ENCODE peak calls at places on chromosomes 16 and 17, in five cellular contexts. F is SK-N-SH, E is HCT116, N is neural progenitor cell, D is GM23248. O is an unnamed sample.

GRCh38 chr17:66988069-66988798 is 23.7 kb downstream of the CACNG4 start:
- DNase-seq in F (peak), E (no peak), N (peak), D (no peak), O (no peak)

GRCh38 chr17:60110586-60110985 is 31.9 kb upstream of the HEATR6 start:
- DNase-seq in F (no peak), E (no peak), N (no peak), D (no peak), O (no peak)

GRCh38 chr17:65987988-65988387 is 203.9 kb downstream of the CEP112 start:
- DNase-seq in F (no peak), E (peak), N (peak), D (peak), O (peak)

GRCh38 chr17:17503566-17504130 is 7.5 kb upstream of the RASD1 start:
- DNase-seq in F (no peak), E (no peak), N (no peak), D (no peak), O (no peak)

GRCh38 chr16:57266531-57267268 is 17.8 kb downstream of the PLLP start:
- DNase-seq in F (peak), E (no peak), N (no peak), D (no peak), O (no peak)

GRCh38 chr17:50871369-50871768 is 5.2 kb upstream of the TOB1 start:
- DNase-seq in F (no peak), E (no peak), N (no peak), D (no peak), O (no peak)

GRCh38 chr17:82384730-82385429 is 13.3 kb downstream of the UTS2R start:
- DNase-seq in F (peak), E (no peak), N (no peak), D (peak), O (peak)

GRCh38 chr17:47742319-47743181 is 9.5 kb downstream of the TBX21 start:
- DNase-seq in F (peak), E (no peak), N (peak), D (no peak), O (peak)

GRCh38 chr16:50396770-50397525 is 28.2 kb upstream of the BRD7 start:
- DNase-seq in F (no peak), E (peak), N (no peak), D (peak), O (peak)

GRCh38 chr17:57541472-57542394 is 203.4 kb downstream of the CCDC182 start:
- DNase-seq in F (peak), E (peak), N (no peak), D (no peak), O (no peak)

GRCh38 chr17:53971361-53971760 is 148.6 kb downstream of the KIF2B start:
- DNase-seq in F (no peak), E (no peak), N (no peak), D (no peak), O (no peak)

GRCh38 chr17:63698886-63699637 is 863 bp downstream of the LIMD2 start:
- DNase-seq in F (no peak), E (no peak), N (peak), D (peak), O (peak)

GRCh38 chr16:55501549-55502322 is 7.1 kb upstream of the LPCAT2 start:
- DNase-seq in F (peak), E (no peak), N (peak), D (peak), O (peak)

GRCh38 chr16:56068816-56069215 is 122.5 kb upstream of the GNAO1 start:
- DNase-seq in F (no peak), E (no peak), N (no peak), D (no peak), O (no peak)

GRCh38 chr17:28701987-28702751 is 9.5 kb downstream of the PROCA1 start:
- DNase-seq in F (no peak), E (no peak), N (no peak), D (no peak), O (no peak)

DNA sequence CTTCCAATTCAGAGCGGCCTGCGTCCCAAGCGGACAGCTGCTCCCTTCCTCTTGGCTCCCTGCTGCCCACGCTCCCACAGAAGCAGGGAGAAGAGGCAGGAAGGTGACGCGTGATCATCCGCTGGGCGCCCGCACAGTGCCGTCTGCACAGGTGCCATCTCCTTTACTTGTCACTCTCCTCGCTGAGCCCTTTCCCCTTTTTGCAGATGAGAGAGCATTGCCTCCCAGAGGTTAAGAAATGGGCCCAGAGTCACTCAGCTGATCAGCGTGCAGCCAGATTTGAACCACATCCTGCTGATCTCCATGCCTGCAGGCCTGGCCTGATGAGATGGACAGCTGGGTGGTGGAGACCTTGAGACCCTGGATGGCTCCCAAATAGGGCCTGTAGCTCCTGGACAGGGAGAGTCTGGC is 299.8 kb downstream of the SEC14L1 start:
- DNase-seq in F (no peak), E (no peak), N (no peak), D (no peak), O (no peak)
- H3K9ac ChIP-seq in F (no peak), E (no peak), N (no peak), D (no peak), O (no peak)

DNA sequence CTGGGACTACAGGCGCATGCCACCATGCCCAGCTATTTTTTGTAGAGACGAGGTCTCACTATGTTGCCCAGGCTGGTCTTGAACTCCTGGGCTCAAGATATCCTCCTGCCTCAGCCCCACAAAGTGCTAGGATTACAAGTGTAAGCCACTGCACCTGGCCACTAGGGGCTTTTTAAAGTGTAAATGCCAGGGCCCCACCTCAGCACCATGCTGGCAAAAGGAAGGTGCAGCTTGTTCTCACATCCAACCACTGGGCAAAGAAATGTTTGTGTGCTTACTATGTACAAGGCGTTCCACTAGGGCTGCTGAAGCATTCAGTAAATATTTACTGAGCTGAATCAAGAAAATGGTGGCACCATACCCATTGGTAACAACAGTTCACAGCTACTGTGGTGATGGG is 22.6 kb downstream of the COG1 start:
- DNase-seq in F (no peak), E (no peak), N (no peak), D (no peak), O (peak)
- TF ChIP-seq EZH2phosphoT487 in F (no peak), E (no peak), N (no peak), D (no peak), O (no peak)

GRCh38 chr16:87945351-87946042 is 5.7 kb upstream of the BANP start:
- DNase-seq in F (peak), E (peak), N (peak), D (peak), O (peak)
- H3K9ac ChIP-seq in F (no peak), E (peak), N (no peak), D (no peak), O (peak)

GRCh38 chr17:5545051-5545987 is 39.0 kb downstream of the NLRP1 start:
- DNase-seq in F (no peak), E (no peak), N (no peak), D (peak), O (peak)
- TF ChIP-seq EZH2phosphoT487 in F (no peak), E (no peak), N (no peak), D (no peak), O (no peak)

GRCh38 chr17:4987767-4988083 is 250 bp upstream of the CAMTA2 start:
- DNase-seq in F (no peak), E (no peak), N (no peak), D (peak), O (no peak)

GRCh38 chr17:4994081-4994595 is 3.2 kb downstream of the INCA1 start:
- DNase-seq in F (no peak), E (no peak), N (no peak), D (no peak), O (no peak)

GRCh38 chr17:4986951-4987766 is at the start of gene CAMTA2:
- DNase-seq in F (peak), E (peak), N (peak), D (peak), O (peak)

GRCh38 chr17:4986403-4986802 is 1.1 kb downstream of the CAMTA2 start:
- DNase-seq in F (no peak), E (no peak), N (no peak), D (peak), O (no peak)

DNA sequence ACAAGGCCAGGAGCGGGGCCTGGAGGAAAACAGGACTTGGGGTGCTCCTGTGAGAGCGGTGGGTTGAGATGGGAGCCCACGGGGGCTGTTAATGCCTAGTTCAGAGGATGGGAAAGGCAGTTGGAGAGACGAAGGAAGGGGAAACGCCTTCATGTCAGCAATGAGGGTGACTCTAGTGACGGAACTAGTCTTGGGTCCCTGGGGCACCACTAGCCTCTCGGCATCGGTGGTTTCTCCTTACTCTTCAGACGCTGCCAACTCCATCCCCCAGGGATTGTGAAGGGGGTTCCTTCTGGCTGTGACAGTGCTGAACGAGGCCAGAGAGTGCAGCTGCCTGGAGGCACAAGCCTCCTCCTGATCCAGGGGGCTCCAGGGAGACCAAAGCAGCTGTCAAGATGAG is 693 bp upstream of the CAMTA2 start:
- DNase-seq in F (no peak), E (no peak), N (no peak), D (peak), O (no peak)
- H3K9ac ChIP-seq in F (peak), E (peak), N (peak), D (peak), O (peak)

DNA sequence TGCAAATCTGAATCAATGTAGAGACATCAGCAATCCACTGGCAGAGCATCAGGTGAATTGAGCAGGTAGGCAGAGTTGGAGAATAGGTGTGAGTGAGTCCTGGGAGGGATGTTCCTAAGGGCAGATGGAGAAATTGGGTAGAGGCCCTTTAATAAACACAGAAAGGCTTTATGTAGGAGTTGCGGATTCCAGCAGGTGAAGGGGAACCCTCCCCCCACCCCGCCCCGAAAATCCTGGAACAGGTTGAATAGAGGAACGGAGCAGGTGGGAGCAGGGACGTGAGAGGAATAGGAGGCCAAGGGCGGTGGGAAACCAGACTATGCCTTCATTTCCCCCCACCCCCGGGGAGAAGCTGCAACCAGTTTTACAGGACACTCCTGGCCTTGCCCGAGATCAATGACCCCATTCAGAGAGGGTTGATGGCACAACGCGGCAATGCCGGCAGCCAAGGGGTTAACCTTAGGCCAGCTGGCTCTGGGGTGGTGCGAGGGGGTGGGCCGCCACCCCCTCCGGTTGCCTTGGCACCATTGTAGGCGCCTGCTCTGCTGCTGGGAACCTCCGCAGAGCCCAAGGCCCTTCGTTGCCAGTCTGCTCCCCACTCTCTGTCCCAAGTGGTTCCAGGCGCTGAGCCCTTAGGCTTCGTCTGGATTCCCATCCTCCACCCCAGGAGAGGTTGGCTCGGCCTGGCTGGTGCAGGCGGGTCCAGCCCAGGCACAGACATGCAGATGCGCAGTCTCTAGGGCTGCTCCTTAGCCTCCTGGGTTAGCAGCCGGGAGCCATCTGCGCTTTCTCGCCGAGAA is 814 bp upstream of the RUNDC3A start:
- DNase-seq in F (peak), E (no peak), N (peak), D (peak), O (no peak)
- TF ChIP-seq EZH2phosphoT487 in F (no peak), E (no peak), N (no peak), D (no peak), O (no peak)

DNA sequence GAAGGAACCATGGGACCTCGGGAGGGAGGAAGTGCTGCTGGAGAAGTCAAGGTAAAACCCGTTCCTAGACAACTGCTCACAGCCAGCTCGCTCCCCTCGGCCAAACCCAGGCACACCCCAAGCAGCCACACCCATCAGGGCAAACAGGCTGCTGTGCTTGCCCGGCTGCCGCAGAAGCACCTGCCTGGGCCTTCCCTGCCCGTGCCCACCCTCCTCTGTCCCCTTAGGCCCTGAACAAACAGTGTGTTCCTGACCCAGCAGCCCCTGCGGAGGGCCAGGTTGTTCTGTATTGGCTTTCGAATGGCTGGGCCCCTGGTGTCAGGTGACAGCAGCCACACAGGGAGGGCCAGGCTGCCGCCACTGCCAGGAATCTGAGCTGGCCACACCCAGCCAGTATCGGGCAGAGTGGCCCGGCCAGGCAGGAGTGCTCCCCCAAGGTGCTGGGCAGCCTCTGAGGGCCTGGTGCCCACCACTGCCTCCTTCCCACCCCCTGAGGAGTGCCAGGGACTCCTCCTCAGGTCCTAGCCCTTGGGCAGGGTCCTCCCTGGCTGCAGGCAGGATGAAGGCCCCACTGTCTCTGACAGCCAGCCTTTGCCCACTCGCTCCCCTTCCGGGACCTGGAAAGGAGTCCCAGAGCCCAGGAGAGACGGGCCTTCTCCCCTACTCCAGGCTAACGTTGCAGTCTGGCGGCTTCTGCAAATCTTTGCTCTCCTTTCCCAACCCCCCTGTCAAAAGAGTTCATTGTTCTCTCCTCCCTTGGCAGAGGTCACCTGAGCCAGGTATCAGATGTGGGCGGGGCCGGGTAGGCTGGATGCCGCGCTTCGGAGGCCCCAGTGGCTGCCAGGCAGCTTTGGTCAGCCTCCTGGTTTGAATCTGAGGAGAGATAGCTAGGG is 24.0 kb downstream of the LLGL2 start:
- DNase-seq in F (no peak), E (peak), N (peak), D (no peak), O (peak)
- H3K9ac ChIP-seq in F (no peak), E (peak), N (peak), D (no peak), O (peak)

GRCh38 chr17:27449541-27449940 is 6.7 kb upstream of the KSR1 start:
- DNase-seq in F (no peak), E (no peak), N (no peak), D (no peak), O (no peak)

GRCh38 chr17:27442702-27443101 is 13.5 kb upstream of the KSR1 start:
- DNase-seq in F (no peak), E (no peak), N (no peak), D (no peak), O (no peak)

GRCh38 chr17:27445971-27446370 is 10.3 kb upstream of the KSR1 start:
- DNase-seq in F (no peak), E (no peak), N (no peak), D (no peak), O (no peak)

GRCh38 chr17:27443491-27443890 is 12.8 kb upstream of the KSR1 start:
- DNase-seq in F (no peak), E (no peak), N (no peak), D (no peak), O (no peak)

DNA sequence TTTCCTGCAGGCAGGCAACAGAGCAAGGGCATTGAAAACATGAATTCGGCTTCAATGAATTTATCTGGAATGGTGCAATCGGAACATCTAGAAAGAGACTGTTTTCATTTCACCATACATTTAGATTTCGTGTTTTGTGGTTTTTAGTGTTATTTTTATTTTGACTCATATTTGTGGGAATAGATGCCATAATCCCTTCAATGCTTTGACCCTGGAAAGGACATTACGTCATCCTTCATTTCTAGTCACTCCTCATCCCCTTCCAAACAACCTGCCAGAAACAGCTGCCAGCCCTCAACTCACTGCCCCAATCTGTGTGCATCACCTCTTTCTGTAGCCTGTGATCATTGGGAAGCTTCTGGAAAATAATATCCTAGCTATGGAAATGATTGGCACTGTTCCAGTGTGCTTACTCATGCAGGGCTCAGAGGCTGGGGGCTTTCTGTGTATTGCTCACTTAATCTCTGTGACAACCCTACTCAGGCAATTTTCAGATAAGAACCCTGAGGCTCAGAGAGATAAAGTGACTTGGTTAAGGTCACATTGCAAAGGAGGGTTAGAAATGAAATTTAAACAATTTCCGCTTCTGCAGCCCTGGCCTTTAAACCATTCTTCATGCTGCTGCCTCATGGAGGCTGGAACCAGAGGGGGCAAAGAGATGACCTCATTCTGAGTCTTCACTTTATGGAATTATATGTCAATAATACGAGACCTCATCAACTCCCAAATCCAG is 9.5 kb upstream of the KSR1 start:
- DNase-seq in F (peak), E (no peak), N (no peak), D (peak), O (peak)
- TF ChIP-seq EZH2phosphoT487 in F (no peak), E (no peak), N (no peak), D (peak), O (no peak)

DNA sequence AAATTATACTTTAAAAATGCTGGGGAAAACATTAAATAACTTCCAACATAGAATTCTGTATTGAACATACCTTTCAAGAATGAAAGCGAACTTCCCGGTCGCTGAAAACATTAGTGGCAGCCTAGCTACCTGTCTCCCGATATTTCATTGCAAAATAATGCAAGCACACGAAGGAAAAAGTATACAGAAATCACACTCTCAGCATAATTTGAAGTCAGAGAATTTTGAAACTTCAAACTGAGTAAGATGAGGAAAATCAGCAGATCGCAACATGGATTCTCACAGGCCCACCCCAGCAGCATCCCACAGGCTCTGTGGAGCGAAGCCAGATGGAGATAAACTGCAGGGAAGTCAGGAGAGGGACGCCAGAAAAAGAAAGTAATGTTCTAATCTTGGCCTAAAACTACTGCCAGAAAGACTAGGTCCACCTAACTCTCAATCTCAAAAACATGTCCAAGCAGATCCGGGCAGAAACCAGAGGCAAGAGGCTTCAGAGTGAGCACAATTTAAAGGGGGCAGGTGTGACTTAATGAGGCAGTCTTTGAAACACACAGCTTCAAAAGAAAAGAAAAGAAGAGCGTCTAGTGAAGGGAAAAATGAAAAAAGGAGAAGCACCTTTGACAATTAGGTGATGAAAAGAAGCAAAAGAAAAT is 4.8 kb upstream of the GOSR1 start:
- DNase-seq in F (no peak), E (no peak), N (no peak), D (no peak), O (no peak)
- H3K9ac ChIP-seq in F (no peak), E (no peak), N (no peak), D (no peak), O (no peak)

O was measured in PC-3.